ENCODE peak calls at places on chromosomes 6 and 20, in ten cellular contexts. W is foreskin fibroblast; R is left cardiac atrium; Q is non-pigmented ciliary epithelial cell; O is T follicular helper cell; K is HCT116; V is GM10248; G is stimulated activated CD4-positive, alpha-beta T cell treated with anti-CD3 and anti-CD28 coated beads, Interleukin-2, amount 100 ng/mL, for 4 hours; H is hepatic stellate cell; L is RWPE1. T is an unnamed sample.

GRCh38 chr6:118469468-118469867 is 78.6 kb upstream of the PLN start:
- DNase-seq in W (peak), R (no peak), Q (no peak), O (no peak), K (no peak), V (no peak), G (no peak), H (no peak), L (no peak), T (no peak)

GRCh38 chr6:166638566-166638965 is 11.5 kb upstream of the RPS6KA2 start:
- DNase-seq in W (no peak), R (no peak), Q (no peak), O (no peak), K (no peak), V (no peak), G (no peak), H (no peak), L (no peak), T (no peak)

GRCh38 chr6:9914951-9915350 is 499.9 kb downstream of the TFAP2A start:
- DNase-seq in W (no peak), R (no peak), Q (no peak), O (no peak), K (no peak), V (no peak), G (no peak), H (no peak), L (no peak), T (no peak)

GRCh38 chr6:89708316-89708715 is 69.8 kb upstream of the LYRM2 start:
- DNase-seq in W (no peak), R (no peak), Q (no peak), O (no peak), K (no peak), V (no peak), G (no peak), H (no peak), L (no peak), T (no peak)

GRCh38 chr20:24070679-24071078 is 82.1 kb upstream of the GGTLC1 start:
- DNase-seq in W (no peak), R (no peak), Q (no peak), O (no peak), K (no peak), V (no peak), G (no peak), H (no peak), L (no peak), T (no peak)

GRCh38 chr6:35089216-35089934 is 51.8 kb downstream of the TCP11 start:
- DNase-seq in W (no peak), R (no peak), Q (no peak), O (no peak), K (no peak), V (no peak), G (no peak), H (peak), L (no peak), T (no peak)

GRCh38 chr20:45085867-45086266 is 15.1 kb downstream of the KCNS1 start:
- DNase-seq in W (no peak), R (no peak), Q (no peak), O (no peak), K (no peak), V (no peak), G (no peak), H (no peak), L (no peak), T (no peak)

GRCh38 chr20:31883829-31884228 is 13.4 kb downstream of the TTLL9 start:
- DNase-seq in W (no peak), R (no peak), Q (no peak), O (no peak), K (no peak), V (no peak), G (no peak), H (no peak), L (no peak), T (no peak)

GRCh38 chr6:169868458-169868857 is 117.0 kb downstream of the ERMARD start:
- DNase-seq in W (no peak), R (peak), Q (no peak), O (peak), K (no peak), V (peak), G (peak), H (no peak), L (no peak), T (no peak)

GRCh38 chr20:31815408-31816188 is 3.6 kb upstream of the MYLK2 start:
- DNase-seq in W (no peak), R (no peak), Q (no peak), O (no peak), K (no peak), V (no peak), G (no peak), H (no peak), L (no peak), T (no peak)

GRCh38 chr6:34527751-34528670 is 28.1 kb downstream of the SPDEF start:
- DNase-seq in W (no peak), R (peak), Q (no peak), O (no peak), K (no peak), V (no peak), G (no peak), H (no peak), L (no peak), T (no peak)

GRCh38 chr20:17326096-17326495 is 99.3 kb downstream of the PCSK2 start:
- DNase-seq in W (no peak), R (no peak), Q (no peak), O (no peak), K (no peak), V (no peak), G (no peak), H (no peak), L (no peak), T (no peak)

GRCh38 chr6:135901776-135902524 is 50.4 kb downstream of the PDE7B start:
- DNase-seq in W (peak), R (peak), Q (peak), O (no peak), K (no peak), V (no peak), G (peak), H (no peak), L (no peak), T (peak)

GRCh38 chr6:37131104-37131959 is 38.6 kb upstream of the PIM1 start:
- DNase-seq in W (no peak), R (peak), Q (no peak), O (no peak), K (no peak), V (no peak), G (no peak), H (no peak), L (no peak), T (no peak)

GRCh38 chr6:111550195-111550594 is 55.5 kb downstream of the TRAF3IP2 start:
- DNase-seq in W (no peak), R (no peak), Q (no peak), O (no peak), K (no peak), V (no peak), G (no peak), H (no peak), L (no peak), T (no peak)

GRCh38 chr6:70520575-70520974 is 46.2 kb upstream of the SDHAF4 start:
- DNase-seq in W (peak), R (no peak), Q (no peak), O (peak), K (no peak), V (peak), G (peak), H (peak), L (no peak), T (no peak)

GRCh38 chr6:127854009-127854408 is 46.8 kb downstream of the THEMIS start:
- DNase-seq in W (no peak), R (no peak), Q (no peak), O (no peak), K (no peak), V (no peak), G (no peak), H (no peak), L (no peak), T (no peak)

GRCh38 chr6:168045141-168045691 is 33.8 kb downstream of the FRMD1 start:
- DNase-seq in W (no peak), R (no peak), Q (no peak), O (no peak), K (no peak), V (no peak), G (no peak), H (no peak), L (no peak), T (no peak)

GRCh38 chr6:63598251-63599036 is 26.2 kb downstream of the LOC128125822 start:
- DNase-seq in W (peak), R (peak), Q (no peak), O (peak), K (peak), V (peak), G (peak), H (peak), L (peak), T (no peak)

GRCh38 chr6:19697744-19698290 is 139.4 kb upstream of the ID4 start:
- DNase-seq in W (peak), R (no peak), Q (peak), O (no peak), K (no peak), V (no peak), G (no peak), H (peak), L (no peak), T (peak)

GRCh38 chr20:63103402-63104311 is 96.9 kb upstream of the BHLHE23 start:
- DNase-seq in W (no peak), R (no peak), Q (no peak), O (peak), K (no peak), V (no peak), G (no peak), H (no peak), L (no peak), T (no peak)

GRCh38 chr20:41170386-41171105 is 33.2 kb downstream of the PLCG1 start:
- DNase-seq in W (no peak), R (no peak), Q (no peak), O (no peak), K (no peak), V (no peak), G (no peak), H (no peak), L (no peak), T (no peak)

GRCh38 chr20:62596486-62596885 is 45.8 kb upstream of the SLCO4A1 start:
- DNase-seq in W (no peak), R (no peak), Q (no peak), O (no peak), K (no peak), V (no peak), G (no peak), H (no peak), L (no peak), T (no peak)

T was measured in AG09309.